ENCODE peak calls at places on chromosomes 12 and 14, in ten cellular contexts. Y is neural crest cell; A is stimulated activated naive CD8-positive, alpha-beta T cell treated with anti-CD3 and anti-CD28 coated beads, Interleukin-15, Interleukin-2, amounts not matched to agents 100 U/mL and 50 U/mL, for 24 hours; R is SK-N-DZ; T is GM13976; L is Calu3; I is T-helper 9 cell; G is gastrocnemius medialis; F is nucleus accumbens; K is uterus. D is an unnamed sample.

GRCh38 chr14:80003138-80003537 is 208.2 kb downstream of the DIO2 start:
- DNase-seq in A (no peak), K (no peak), R (peak), Y (no peak), I (no peak), T (no peak), L (no peak), F (no peak), G (no peak), D (no peak)

GRCh38 chr12:102144221-102144620 is 24.2 kb downstream of the PARPBP start:
- DNase-seq in F (no peak), Y (no peak), K (no peak), I (no peak), L (no peak), G (no peak), A (no peak), R (no peak), T (no peak), D (no peak)

GRCh38 chr12:32217354-32218310 is 111.0 kb downstream of the BICD1 start:
- DNase-seq in T (no peak), K (no peak), I (no peak), A (no peak), F (peak), G (no peak), R (no peak), Y (no peak), L (no peak), D (no peak)

GRCh38 chr12:1837541-1838206 is 17.3 kb downstream of the LRTM2 start:
- DNase-seq in R (no peak), F (no peak), I (no peak), T (peak), Y (peak), G (no peak), A (no peak), K (no peak), L (no peak), D (no peak)

GRCh38 chr12:46387697-46388096 is 15.1 kb upstream of the SLC38A2 start:
- DNase-seq in I (no peak), G (no peak), K (no peak), A (peak), L (no peak), F (no peak), R (no peak), T (no peak), Y (no peak), D (no peak)

GRCh38 chr12:54611715-54612116 is 23.0 kb downstream of the LACRT start:
- DNase-seq in G (no peak), T (no peak), L (no peak), A (no peak), I (no peak), F (no peak), Y (no peak), R (no peak), K (no peak), D (no peak)

GRCh38 chr14:31939934-31940333 is 137.2 kb upstream of the ARHGAP5 start:
- DNase-seq in I (no peak), F (no peak), R (no peak), T (no peak), L (no peak), K (no peak), A (no peak), Y (no peak), G (no peak), D (no peak)

GRCh38 chr14:91229743-91230200 is 14.7 kb downstream of the GPR68 start:
- DNase-seq in K (no peak), G (no peak), I (peak), A (peak), L (no peak), F (no peak), Y (no peak), T (peak), R (no peak), D (peak)

GRCh38 chr14:51780006-51780692 is 80.3 kb upstream of the GNG2 start:
- DNase-seq in L (peak), R (peak), K (peak), T (peak), F (peak), I (peak), Y (peak), G (peak), A (peak), D (peak)

GRCh38 chr14:96253140-96253539 is 2.9 kb upstream of the BDKRB1 start:
- DNase-seq in G (no peak), T (no peak), Y (no peak), F (no peak), L (peak), A (no peak), I (no peak), R (no peak), K (peak), D (no peak)

GRCh38 chr12:39329015-39329414 is 113.9 kb downstream of the KIF21A start:
- DNase-seq in K (no peak), G (no peak), R (no peak), F (no peak), L (no peak), T (no peak), A (no peak), Y (no peak), I (no peak), D (no peak)

GRCh38 chr12:114662512-114663177 is 21.3 kb downstream of the TBX3 start:
- DNase-seq in L (peak), A (peak), I (peak), R (peak), G (peak), T (peak), F (peak), K (peak), Y (peak), D (peak)

GRCh38 chr12:6821674-6822433 is at the start of gene GPR162:
- DNase-seq in I (no peak), Y (peak), A (no peak), K (peak), L (no peak), R (peak), G (no peak), T (no peak), F (peak), D (peak)

GRCh38 chr12:112004041-112004440 is 8.9 kb downstream of the TMEM116 start:
- DNase-seq in I (no peak), R (no peak), Y (no peak), K (no peak), T (no peak), G (no peak), A (no peak), F (no peak), L (no peak), D (no peak)

GRCh38 chr14:67748312-67748711 is 46.6 kb downstream of the RDH12 start:
- DNase-seq in Y (no peak), K (no peak), L (no peak), T (no peak), G (no peak), A (no peak), I (no peak), R (no peak), F (no peak), D (no peak)

GRCh38 chr12:71472441-71472911 is 32.9 kb downstream of the LGR5 start:
- DNase-seq in F (no peak), R (no peak), Y (no peak), K (no peak), A (no peak), L (no peak), I (no peak), T (no peak), G (no peak), D (no peak)

GRCh38 chr12:122871851-122872785 is 23.8 kb downstream of the VPS37B start:
- DNase-seq in I (no peak), Y (peak), A (peak), K (peak), G (peak), R (no peak), T (peak), F (peak), L (peak), D (no peak)

GRCh38 chr12:100518376-100518775 is 44.7 kb downstream of the NR1H4 start:
- DNase-seq in T (no peak), A (no peak), R (no peak), Y (no peak), I (no peak), K (no peak), F (no peak), L (no peak), G (no peak), D (no peak)

GRCh38 chr14:69316449-69317391 is 56.8 kb downstream of the GALNT16 start:
- DNase-seq in K (peak), L (peak), Y (no peak), R (no peak), I (no peak), F (no peak), T (no peak), A (no peak), G (peak), D (no peak)

GRCh38 chr14:52458721-52459085 is 93.6 kb downstream of the TXNDC16 start:
- DNase-seq in F (no peak), T (no peak), Y (no peak), K (no peak), L (no peak), I (no peak), A (no peak), G (no peak), R (no peak), D (no peak)

GRCh38 chr12:39464976-39465375 is 22.1 kb upstream of the KIF21A start:
- DNase-seq in A (no peak), L (no peak), F (no peak), G (no peak), Y (no peak), R (peak), T (no peak), I (no peak), K (no peak), D (no peak)

GRCh38 chr14:102541771-102542170 is 32.2 kb upstream of the ANKRD9 start:
- DNase-seq in Y (no peak), G (no peak), A (no peak), I (no peak), F (no peak), L (no peak), T (no peak), K (no peak), R (no peak), D (no peak)

GRCh38 chr14:101359221-101360044 is 201.9 kb upstream of the DIO3 start:
- DNase-seq in Y (no peak), K (peak), R (no peak), F (no peak), G (peak), I (no peak), L (no peak), T (no peak), A (no peak), D (no peak)

GRCh38 chr14:31181271-31181670 is 26.3 kb downstream of the HECTD1 start:
- DNase-seq in T (no peak), G (no peak), L (no peak), A (no peak), K (no peak), I (no peak), Y (no peak), R (no peak), F (no peak), D (no peak)

GRCh38 chr12:26122681-26123481 is 2.0 kb downstream of the BHLHE41 start:
- DNase-seq in R (peak), G (peak), Y (peak), A (peak), T (peak), F (peak), I (no peak), L (peak), K (peak), D (peak)

GRCh38 chr12:26058818-26059217 is 66.0 kb downstream of the BHLHE41 start:
- DNase-seq in F (no peak), A (no peak), Y (no peak), L (no peak), T (peak), G (no peak), I (no peak), R (no peak), K (no peak), D (no peak)

GRCh38 chr12:75766263-75767160 is 255.1 kb upstream of the KRR1 start:
- DNase-seq in K (no peak), Y (no peak), I (no peak), R (no peak), L (peak), G (no peak), T (no peak), F (peak), A (no peak), D (no peak)

GRCh38 chr12:31813305-31813704 is 84.5 kb upstream of the AMN1 start:
- DNase-seq in G (no peak), F (no peak), Y (no peak), A (no peak), L (no peak), K (no peak), R (no peak), I (no peak), T (no peak), D (peak)

GRCh38 chr12:131223171-131223761 is 269.6 kb downstream of the ADGRD1 start:
- DNase-seq in A (no peak), I (no peak), K (no peak), L (no peak), R (no peak), G (no peak), F (no peak), T (no peak), Y (no peak), D (no peak)

GRCh38 chr12:13443498-13443897 is 247.0 kb downstream of the EMP1 start:
- DNase-seq in T (no peak), K (no peak), F (no peak), A (no peak), R (no peak), Y (no peak), G (peak), I (no peak), L (no peak), D (no peak)

GRCh38 chr12:93855265-93855664 is 178.1 kb downstream of the CRADD start:
- DNase-seq in Y (no peak), G (no peak), L (no peak), F (no peak), A (no peak), K (no peak), R (no peak), I (no peak), T (no peak), D (no peak)

GRCh38 chr12:120170631-120171030 is 23.9 kb downstream of the GCN1 start:
- DNase-seq in I (no peak), K (no peak), F (no peak), R (no peak), Y (no peak), L (no peak), A (no peak), T (no peak), G (no peak), D (no peak)

GRCh38 chr14:92459479-92460421 is 53.8 kb upstream of the RIN3 start:
- DNase-seq in R (no peak), K (peak), A (no peak), I (no peak), L (no peak), Y (no peak), F (no peak), T (no peak), G (no peak), D (no peak)

GRCh38 chr14:99562848-99563748 is 40.9 kb downstream of the CCDC85C start:
- DNase-seq in Y (peak), K (peak), R (peak), F (peak), T (no peak), A (no peak), G (peak), L (peak), I (no peak), D (no peak)

GRCh38 chr14:72868500-72868899 is 25.4 kb downstream of the DPF3 start:
- DNase-seq in K (no peak), F (no peak), I (no peak), R (no peak), G (no peak), T (no peak), Y (no peak), L (no peak), A (no peak), D (no peak)

GRCh38 chr12:132502149-132502881 is 12.4 kb downstream of the FBRSL1 start:
- DNase-seq in A (no peak), F (no peak), T (no peak), R (no peak), K (no peak), G (no peak), L (no peak), Y (no peak), I (no peak), D (peak)

D was measured in OCI-M1.